ENCODE peak calls at places on chromosome 5, in eight cellular contexts. F is NCI-H460, J is IMR-90, O is endothelial cell, H is small intestine, W is body of pancreas, E is GM12892, I is NCI-H2081 treated with DMSO at 0.1 percent for 48 hours. M is an unnamed sample.

GRCh38 chr5:34686762-34687268 is 30.7 kb downstream of the RAI14 start:
- DNase-seq in O (no peak), J (peak), F (peak), H (peak), I (no peak), E (no peak), W (peak), M (peak)

GRCh38 chr5:14908195-14908594 is 36.6 kb upstream of the ANKH start:
- DNase-seq in H (no peak), J (peak), E (no peak), I (no peak), F (no peak), W (no peak), O (no peak), M (no peak)

GRCh38 chr5:90133941-90134340 is 275.6 kb downstream of the CETN3 start:
- DNase-seq in F (no peak), W (no peak), I (no peak), H (no peak), E (no peak), J (no peak), O (no peak), M (no peak)

GRCh38 chr5:112635276-112635675 is 102.4 kb upstream of the APC start:
- DNase-seq in H (no peak), I (no peak), O (no peak), E (no peak), J (no peak), F (no peak), W (no peak), M (no peak)

GRCh38 chr5:41738695-41739354 is 131.4 kb downstream of the OXCT1 start:
- DNase-seq in E (no peak), I (no peak), H (no peak), O (no peak), F (no peak), W (no peak), J (peak), M (no peak)

GRCh38 chr5:68872088-68872842 is 221.5 kb upstream of the SLC30A5 start:
- DNase-seq in H (no peak), F (no peak), E (no peak), O (no peak), W (no peak), I (no peak), J (no peak), M (no peak)

GRCh38 chr5:54518146-54519082 is 855 bp downstream of the SNX18 start:
- DNase-seq in J (peak), I (no peak), F (no peak), H (peak), E (peak), O (peak), W (peak), M (peak)

GRCh38 chr5:40240111-40240510 is 439.6 kb upstream of the PTGER4 start:
- DNase-seq in O (no peak), H (no peak), I (no peak), J (peak), W (no peak), E (no peak), F (no peak), M (peak)

GRCh38 chr5:75021229-75021628 is 31.1 kb downstream of the GCNT4 start:
- DNase-seq in O (no peak), I (no peak), E (no peak), F (no peak), H (no peak), J (no peak), W (peak), M (peak)

GRCh38 chr5:55173696-55174101 is 722 bp upstream of the CDC20B start:
- DNase-seq in W (peak), I (no peak), J (no peak), F (no peak), E (no peak), H (no peak), O (no peak), M (no peak)

GRCh38 chr5:10724799-10725507 is 36.1 kb downstream of the DAP start:
- DNase-seq in I (no peak), W (peak), H (no peak), J (peak), F (peak), O (no peak), E (no peak), M (no peak)

GRCh38 chr5:142872795-142873194 is 102.6 kb downstream of the ARHGAP26 start:
- DNase-seq in W (peak), O (no peak), H (peak), J (peak), I (no peak), F (no peak), E (no peak), M (no peak)

GRCh38 chr5:38540348-38540747 is 16.1 kb downstream of the LIFR start:
- DNase-seq in J (no peak), W (peak), F (no peak), O (no peak), E (no peak), I (no peak), H (no peak), M (no peak)

GRCh38 chr5:90488791-90489190 is 14.1 kb downstream of the POLR3G start:
- DNase-seq in E (no peak), J (peak), F (no peak), O (no peak), H (no peak), I (no peak), W (no peak), M (no peak)

GRCh38 chr5:143887302-143887638 is 75.3 kb downstream of the HMHB1 start:
- DNase-seq in E (no peak), W (peak), I (no peak), F (no peak), J (peak), H (no peak), O (no peak), M (no peak)

GRCh38 chr5:135434591-135435466 is 12.3 kb downstream of the DCANP1 start:
- DNase-seq in F (no peak), O (no peak), H (no peak), E (no peak), W (no peak), I (no peak), J (peak), M (no peak)

GRCh38 chr5:20229286-20230005 is 241.4 kb upstream of the CDH18 start:
- DNase-seq in O (no peak), J (no peak), W (no peak), F (no peak), E (no peak), I (peak), H (no peak), M (no peak)

GRCh38 chr5:133059621-133060020 is 7.8 kb downstream of the HSPA4 start:
- DNase-seq in W (no peak), F (no peak), J (no peak), I (no peak), H (no peak), E (no peak), O (no peak), M (no peak)

GRCh38 chr5:124411089-124411488 is 335.4 kb downstream of the ZNF608 start:
- DNase-seq in F (no peak), I (no peak), W (no peak), O (no peak), E (no peak), J (peak), H (no peak), M (no peak)

GRCh38 chr5:66540078-66540477 is 56.1 kb upstream of the MAST4 start:
- DNase-seq in I (no peak), E (no peak), F (no peak), H (no peak), W (no peak), O (no peak), J (no peak), M (no peak)

GRCh38 chr5:5165541-5166002 is 25.4 kb downstream of the ADAMTS16 start:
- DNase-seq in W (no peak), H (no peak), I (no peak), J (no peak), F (no peak), O (no peak), E (no peak), M (no peak)

GRCh38 chr5:123543438-123543837 is 31.5 kb downstream of the CSNK1G3 start:
- DNase-seq in J (no peak), W (no peak), O (no peak), I (no peak), F (no peak), E (no peak), H (no peak), M (no peak)

GRCh38 chr5:98517967-98518366 is 255.5 kb upstream of the RGMB start:
- DNase-seq in H (no peak), W (no peak), J (no peak), E (no peak), I (no peak), O (no peak), F (no peak), M (no peak)

GRCh38 chr5:123997354-123998215 is 485.6 kb downstream of the CSNK1G3 start:
- DNase-seq in E (no peak), W (no peak), H (no peak), O (no peak), I (no peak), J (peak), F (no peak), M (no peak)

GRCh38 chr5:148910216-148910615 is 83.8 kb downstream of the ADRB2 start:
- DNase-seq in W (no peak), J (no peak), H (no peak), O (no peak), E (no peak), F (no peak), I (no peak), M (no peak)

GRCh38 chr5:116585227-116585626 is 10.6 kb upstream of the SEMA6A start:
- DNase-seq in F (peak), I (no peak), W (no peak), O (no peak), J (no peak), H (no peak), E (no peak), M (no peak)

M was measured in NB4.